ENCODE peak calls at places on chromosomes 12 and 14, in six cellular contexts. One of them, this sample, is unnamed.
A peak's percentile ranks its signal among the peaks of the same experiment; 100 is the strongest.

GRCh38 chr12:58774731-58775130 is 145.6 kb downstream of the LRIG3 start:
- DNase-seq in choroid plexus epithelial cell: no peak
- DNase-seq in HL-60: no peak
- DNase-seq in thyroid gland: no peak
- DNase-seq in heart right ventricle: no peak
- DNase-seq in A549: no peak
- DNase-seq in this sample: no peak

GRCh38 chr14:34252227-34252626 is 209.8 kb downstream of the SPTSSA start:
- DNase-seq in heart right ventricle: no peak
- DNase-seq in A549: no peak
- DNase-seq in thyroid gland: no peak
- DNase-seq in HL-60: no peak
- DNase-seq in choroid plexus epithelial cell: peak; percentile 4
- DNase-seq in this sample: peak; percentile 90

GRCh38 chr14:33131801-33132200 is 193.1 kb downstream of the NPAS3 start:
- DNase-seq in heart right ventricle: no peak
- DNase-seq in choroid plexus epithelial cell: no peak
- DNase-seq in A549: no peak
- DNase-seq in thyroid gland: no peak
- DNase-seq in HL-60: no peak
- DNase-seq in this sample: no peak

GRCh38 chr14:32109676-32110075 is 32.6 kb downstream of the ARHGAP5 start:
- DNase-seq in thyroid gland: no peak
- DNase-seq in HL-60: no peak
- DNase-seq in heart right ventricle: no peak
- DNase-seq in A549: no peak
- DNase-seq in choroid plexus epithelial cell: peak; percentile 76
- DNase-seq in this sample: no peak

GRCh38 chr14:39467889-39468524 is 35.8 kb upstream of the FBXO33 start:
- DNase-seq in choroid plexus epithelial cell: peak; percentile 62
- DNase-seq in A549: no peak
- DNase-seq in thyroid gland: no peak
- DNase-seq in heart right ventricle: no peak
- DNase-seq in HL-60: no peak
- DNase-seq in this sample: peak; percentile 51

GRCh38 chr14:92644166-92644565 is 104.3 kb downstream of the LGMN start:
- DNase-seq in heart right ventricle: no peak
- DNase-seq in choroid plexus epithelial cell: peak; percentile 45
- DNase-seq in thyroid gland: no peak
- DNase-seq in HL-60: no peak
- DNase-seq in A549: no peak
- DNase-seq in this sample: peak; percentile 88

GRCh38 chr12:72574138-72574537 is 302.0 kb downstream of the TRHDE start:
- DNase-seq in thyroid gland: no peak
- DNase-seq in HL-60: no peak
- DNase-seq in heart right ventricle: no peak
- DNase-seq in choroid plexus epithelial cell: no peak
- DNase-seq in A549: no peak
- DNase-seq in this sample: no peak

GRCh38 chr14:96362071-96362964 is 823 bp downstream of the ATG2B start:
- DNase-seq in choroid plexus epithelial cell: peak; percentile 66
- DNase-seq in thyroid gland: peak; percentile 50
- DNase-seq in HL-60: peak; percentile 35
- DNase-seq in A549: peak; percentile 37
- DNase-seq in heart right ventricle: peak; percentile 19
- DNase-seq in this sample: peak; percentile 70

GRCh38 chr12:3604750-3605638 is 114.0 kb downstream of the PRMT8 start:
- DNase-seq in HL-60: peak; percentile 8
- DNase-seq in choroid plexus epithelial cell: no peak
- DNase-seq in heart right ventricle: peak; percentile 78
- DNase-seq in A549: no peak
- DNase-seq in thyroid gland: peak; percentile 92
- DNase-seq in this sample: peak; percentile 70

GRCh38 chr12:5565933-5566632 is 134.2 kb downstream of the NTF3 start:
- DNase-seq in choroid plexus epithelial cell: no peak
- DNase-seq in heart right ventricle: no peak
- DNase-seq in A549: no peak
- DNase-seq in thyroid gland: no peak
- DNase-seq in HL-60: no peak
- DNase-seq in this sample: no peak

GRCh38 chr12:92107621-92108131 is 38.0 kb downstream of the BTG1 start:
- DNase-seq in heart right ventricle: no peak
- DNase-seq in choroid plexus epithelial cell: no peak
- DNase-seq in HL-60: no peak
- DNase-seq in thyroid gland: no peak
- DNase-seq in A549: no peak
- DNase-seq in this sample: no peak

GRCh38 chr12:49767333-49767732 is 26.0 kb downstream of the TMBIM6 start:
- DNase-seq in choroid plexus epithelial cell: no peak
- DNase-seq in A549: no peak
- DNase-seq in thyroid gland: no peak
- DNase-seq in HL-60: no peak
- DNase-seq in heart right ventricle: no peak
- DNase-seq in this sample: no peak

GRCh38 chr12:122282066-122282465 is 15.8 kb upstream of the VPS33A start:
- DNase-seq in thyroid gland: no peak
- DNase-seq in heart right ventricle: no peak
- DNase-seq in HL-60: no peak
- DNase-seq in A549: no peak
- DNase-seq in choroid plexus epithelial cell: peak; percentile 76
- DNase-seq in this sample: peak; percentile 40

GRCh38 chr12:54390176-54390667 is 5.7 kb upstream of the ZNF385A start:
- DNase-seq in HL-60: no peak
- DNase-seq in thyroid gland: peak; percentile 59
- DNase-seq in A549: no peak
- DNase-seq in heart right ventricle: no peak
- DNase-seq in choroid plexus epithelial cell: no peak
- DNase-seq in this sample: peak; percentile 90

GRCh38 chr14:33851931-33852330 is 98.9 kb downstream of the EGLN3 start:
- DNase-seq in heart right ventricle: no peak
- DNase-seq in A549: no peak
- DNase-seq in HL-60: no peak
- DNase-seq in thyroid gland: no peak
- DNase-seq in choroid plexus epithelial cell: no peak
- DNase-seq in this sample: no peak

GRCh38 chr12:82781288-82782078 is 94.8 kb downstream of the TMTC2 start:
- DNase-seq in choroid plexus epithelial cell: no peak
- DNase-seq in thyroid gland: no peak
- DNase-seq in A549: no peak
- DNase-seq in heart right ventricle: no peak
- DNase-seq in HL-60: no peak
- DNase-seq in this sample: no peak

GRCh38 chr12:113425960-113426453 is 3.8 kb downstream of the SDSL start:
- DNase-seq in choroid plexus epithelial cell: no peak
- DNase-seq in A549: no peak
- DNase-seq in HL-60: no peak
- DNase-seq in heart right ventricle: no peak
- DNase-seq in thyroid gland: no peak
- DNase-seq in this sample: no peak

GRCh38 chr12:117857632-117858274 is 111.0 kb downstream of the KSR2 start:
- DNase-seq in heart right ventricle: peak; percentile 7
- DNase-seq in A549: peak; percentile 70
- DNase-seq in HL-60: peak; percentile 23
- DNase-seq in thyroid gland: peak; percentile 18
- DNase-seq in choroid plexus epithelial cell: peak; percentile 61
- DNase-seq in this sample: peak; percentile 35

GRCh38 chr14:67763158-67763822 is 53.1 kb downstream of the ZFYVE26 start:
- DNase-seq in heart right ventricle: no peak
- DNase-seq in choroid plexus epithelial cell: peak; percentile 4
- DNase-seq in thyroid gland: no peak
- DNase-seq in HL-60: no peak
- DNase-seq in A549: no peak
- DNase-seq in this sample: peak; percentile 87

GRCh38 chr12:88623777-88624548 is 43.7 kb upstream of the KITLG start:
- DNase-seq in choroid plexus epithelial cell: no peak
- DNase-seq in heart right ventricle: no peak
- DNase-seq in HL-60: no peak
- DNase-seq in A549: no peak
- DNase-seq in thyroid gland: no peak
- DNase-seq in this sample: no peak

GRCh38 chr12:18718462-18718861 is 19.4 kb downstream of the PLCZ1 start:
- DNase-seq in choroid plexus epithelial cell: no peak
- DNase-seq in A549: no peak
- DNase-seq in heart right ventricle: no peak
- DNase-seq in thyroid gland: no peak
- DNase-seq in HL-60: no peak
- DNase-seq in this sample: peak; percentile 54

GRCh38 chr12:57157588-57158173 is 10.3 kb upstream of the LRP1-AS start:
- DNase-seq in HL-60: no peak
- DNase-seq in A549: no peak
- DNase-seq in heart right ventricle: no peak
- DNase-seq in choroid plexus epithelial cell: no peak
- DNase-seq in thyroid gland: no peak
- DNase-seq in this sample: no peak

GRCh38 chr12:50190859-50191258 is 23.7 kb upstream of the CERS5 start:
- DNase-seq in A549: no peak
- DNase-seq in HL-60: no peak
- DNase-seq in thyroid gland: no peak
- DNase-seq in choroid plexus epithelial cell: no peak
- DNase-seq in heart right ventricle: no peak
- DNase-seq in this sample: no peak

GRCh38 chr12:82688035-82688501 is 1.4 kb downstream of the TMTC2 start:
- DNase-seq in A549: peak; percentile 14
- DNase-seq in choroid plexus epithelial cell: peak; percentile 36
- DNase-seq in heart right ventricle: no peak
- DNase-seq in HL-60: no peak
- DNase-seq in thyroid gland: no peak
- DNase-seq in this sample: no peak

GRCh38 chr12:24424376-24424775 is 474.9 kb upstream of the SOX5 start:
- DNase-seq in choroid plexus epithelial cell: no peak
- DNase-seq in heart right ventricle: no peak
- DNase-seq in A549: no peak
- DNase-seq in thyroid gland: no peak
- DNase-seq in HL-60: no peak
- DNase-seq in this sample: no peak

GRCh38 chr12:120159509-120160237 is 34.8 kb downstream of the GCN1 start:
- DNase-seq in choroid plexus epithelial cell: no peak
- DNase-seq in A549: no peak
- DNase-seq in heart right ventricle: no peak
- DNase-seq in thyroid gland: no peak
- DNase-seq in HL-60: no peak
- DNase-seq in this sample: no peak

GRCh38 chr12:113118142-113118541 is 17.4 kb downstream of the RASAL1 start:
- DNase-seq in A549: no peak
- DNase-seq in choroid plexus epithelial cell: no peak
- DNase-seq in thyroid gland: no peak
- DNase-seq in HL-60: no peak
- DNase-seq in heart right ventricle: no peak
- DNase-seq in this sample: no peak

GRCh38 chr14:21236948-21237797 is 32.1 kb downstream of the HNRNPC start:
- DNase-seq in choroid plexus epithelial cell: no peak
- DNase-seq in thyroid gland: no peak
- DNase-seq in heart right ventricle: no peak
- DNase-seq in HL-60: no peak
- DNase-seq in A549: no peak
- DNase-seq in this sample: no peak

DNA sequence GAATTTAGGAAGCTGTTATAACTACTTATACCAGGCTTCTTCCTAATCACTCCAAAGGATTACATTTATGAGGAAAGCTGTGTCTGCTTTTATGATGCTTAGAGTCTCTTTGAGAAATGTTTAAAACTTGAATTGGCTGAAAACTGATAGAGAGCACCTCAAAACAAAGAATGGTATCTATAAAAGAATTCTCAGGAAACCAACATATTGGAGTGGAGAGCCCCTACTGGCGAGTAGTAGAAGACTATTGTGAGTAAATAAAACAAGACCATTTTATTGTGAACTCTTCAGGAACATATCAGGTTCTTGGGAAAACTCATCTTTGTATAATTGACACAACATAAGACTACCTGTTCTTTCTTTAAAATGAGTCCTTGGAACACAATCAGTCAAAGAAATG is 578.6 kb downstream of the RERGL start:
- DNase-seq in choroid plexus epithelial cell: no peak
- DNase-seq in heart right ventricle: no peak
- DNase-seq in HL-60: no peak
- DNase-seq in A549: peak; percentile 6
- DNase-seq in thyroid gland: no peak
- DNase-seq in this sample: peak; percentile 1
- TF ChIP-seq CTCF in choroid plexus epithelial cell: no peak
- TF ChIP-seq CTCF in heart right ventricle: no peak
- TF ChIP-seq CTCF in HL-60: no peak
- TF ChIP-seq CTCF in A549: peak; percentile 26
- TF ChIP-seq CTCF in thyroid gland: no peak
- TF ChIP-seq CTCF in this sample: no peak

DNA sequence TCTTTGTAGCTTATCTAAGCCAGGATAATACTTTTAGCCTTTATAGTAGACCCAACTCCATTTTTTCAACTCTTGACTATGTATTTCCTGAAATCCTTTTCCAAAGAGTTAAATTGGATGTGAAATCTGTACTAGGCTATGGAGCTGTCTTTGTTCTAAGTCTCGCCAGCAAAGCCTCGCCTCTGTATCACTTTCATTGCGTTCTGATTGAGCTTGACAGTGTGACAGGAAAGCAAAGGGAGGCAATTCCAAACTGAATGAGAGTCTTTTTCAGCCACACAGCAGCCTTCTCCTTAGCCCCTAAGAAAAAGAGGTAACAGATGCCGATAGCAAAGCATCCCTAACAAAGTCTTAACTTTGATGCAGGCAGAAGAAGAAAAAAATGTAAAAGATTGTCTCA is 154.6 kb upstream of the OTX2 start:
- DNase-seq in thyroid gland: no peak
- DNase-seq in HL-60: no peak
- DNase-seq in A549: no peak
- DNase-seq in choroid plexus epithelial cell: no peak
- DNase-seq in heart right ventricle: no peak
- DNase-seq in this sample: no peak
- H3K4me3 ChIP-seq in thyroid gland: no peak overlapping the region
- H3K4me3 ChIP-seq in HL-60: no peak overlapping the region
- H3K4me3 ChIP-seq in A549: no peak overlapping the region
- H3K4me3 ChIP-seq in choroid plexus epithelial cell: no peak overlapping the region
- H3K4me3 ChIP-seq in heart right ventricle: no peak overlapping the region
- H3K4me3 ChIP-seq in this sample: no peak overlapping the region

GRCh38 chr14:77653473-77653872 is 37.0 kb upstream of the SPTLC2 start:
- DNase-seq in thyroid gland: no peak
- DNase-seq in A549: no peak
- DNase-seq in heart right ventricle: no peak
- DNase-seq in HL-60: no peak
- DNase-seq in choroid plexus epithelial cell: no peak
- DNase-seq in this sample: no peak
- TF ChIP-seq CTCF in thyroid gland: no peak
- TF ChIP-seq CTCF in A549: no peak
- TF ChIP-seq CTCF in heart right ventricle: peak; percentile 32
- TF ChIP-seq CTCF in HL-60: no peak
- TF ChIP-seq CTCF in choroid plexus epithelial cell: peak; percentile 30
- TF ChIP-seq CTCF in this sample: no peak

DNA sequence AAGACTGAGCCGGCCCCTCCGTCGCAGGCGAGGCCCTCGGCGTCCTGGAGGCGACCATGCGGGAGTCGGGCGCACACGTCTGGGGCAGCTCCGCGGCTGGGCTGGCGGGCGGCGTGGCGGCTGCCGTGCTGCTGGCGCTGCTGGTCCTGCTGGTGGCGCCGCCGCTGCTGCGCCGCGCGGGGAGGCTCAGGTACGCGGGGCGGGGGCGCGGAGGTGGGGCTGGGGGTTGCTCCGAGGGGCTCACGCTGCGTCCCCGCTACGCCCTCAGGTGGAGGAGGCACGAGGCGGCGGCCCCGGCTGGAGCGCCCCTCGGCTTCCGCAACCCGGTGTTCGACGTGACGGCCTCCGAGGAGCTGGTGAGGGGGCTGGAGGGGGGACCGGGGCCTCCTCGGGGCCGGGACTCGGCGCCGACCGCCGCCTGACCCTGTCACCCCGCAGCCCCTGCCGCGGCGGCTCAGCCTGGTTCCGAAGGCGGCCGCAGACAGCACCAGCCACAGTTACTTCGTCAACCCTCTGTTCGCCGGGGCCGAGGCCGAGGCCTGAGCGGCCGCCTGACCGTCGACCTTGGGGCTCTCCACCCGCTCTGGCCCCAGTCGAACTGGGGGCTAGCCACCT is 7.8 kb downstream of the AMN start:
- DNase-seq in A549: no peak
- DNase-seq in heart right ventricle: no peak
- DNase-seq in choroid plexus epithelial cell: no peak
- DNase-seq in thyroid gland: peak; percentile 27
- DNase-seq in HL-60: no peak
- DNase-seq in this sample: no peak
- H3K4me3 ChIP-seq in A549: no peak overlapping the region
- H3K4me3 ChIP-seq in heart right ventricle: peak overlapping the region; percentile 10
- H3K4me3 ChIP-seq in choroid plexus epithelial cell: no peak overlapping the region
- H3K4me3 ChIP-seq in thyroid gland: peak overlapping the region; percentile 40
- H3K4me3 ChIP-seq in HL-60: no peak overlapping the region
- H3K4me3 ChIP-seq in this sample: no peak overlapping the region

This sample was measured in epithelial cell of esophagus.